ENCODE peak calls at places on chromosomes 7 and 10, in six cellular contexts. T, G, R, Q, I and D are unnamed samples.

GRCh38 chr10:79400567-79401004 is 44.8 kb downstream of the ZCCHC24 start:
- DNase-seq in T (peak), G (peak), R (no peak), Q (peak), I (peak), D (peak)

GRCh38 chr7:116776610-116777289 is 85.6 kb upstream of the CAPZA2 start:
- DNase-seq in T (no peak), G (no peak), R (no peak), Q (peak), I (peak), D (no peak)

GRCh38 chr7:47751068-47751467 is 169.2 kb upstream of the TNS3 start:
- DNase-seq in T (no peak), G (no peak), R (no peak), Q (no peak), I (no peak), D (no peak)

GRCh38 chr7:11130012-11130411 is 156.3 kb downstream of the PHF14 start:
- DNase-seq in T (no peak), G (no peak), R (no peak), Q (no peak), I (no peak), D (no peak)

GRCh38 chr10:13624630-13625029 is 37.9 kb downstream of the PRPF18 start:
- DNase-seq in T (no peak), G (no peak), R (no peak), Q (peak), I (no peak), D (no peak)

GRCh38 chr7:28755255-28755654 is 202.9 kb downstream of the TRIL start:
- DNase-seq in T (no peak), G (no peak), R (peak), Q (peak), I (no peak), D (no peak)

GRCh38 chr7:135645296-135645904 is 16.9 kb upstream of the STMP1 start:
- DNase-seq in T (peak), G (peak), R (no peak), Q (peak), I (peak), D (peak)

GRCh38 chr10:90530526-90530925 is 327.3 kb downstream of the HTR7 start:
- DNase-seq in T (no peak), G (no peak), R (no peak), Q (no peak), I (peak), D (no peak)

GRCh38 chr10:97479939-97480338 is 18.3 kb downstream of the MMS19 start:
- DNase-seq in T (no peak), G (no peak), R (no peak), Q (no peak), I (no peak), D (peak)

GRCh38 chr7:158508802-158509385 is 78.7 kb downstream of the PTPRN2 start:
- DNase-seq in T (no peak), G (no peak), R (no peak), Q (no peak), I (no peak), D (no peak)

GRCh38 chr10:59851864-59852263 is 54.5 kb downstream of the CCDC6 start:
- DNase-seq in T (no peak), G (no peak), R (no peak), Q (no peak), I (no peak), D (no peak)

GRCh38 chr7:36840930-36841329 is 116.6 kb upstream of the AOAH start:
- DNase-seq in T (no peak), G (no peak), R (no peak), Q (no peak), I (no peak), D (no peak)

GRCh38 chr7:77409739-77410545 is 6.2 kb downstream of the GSAP start:
- DNase-seq in T (no peak), G (no peak), R (no peak), Q (peak), I (no peak), D (no peak)

GRCh38 chr7:155738652-155739537 is 73.4 kb downstream of the SHH start:
- DNase-seq in T (peak), G (peak), R (no peak), Q (peak), I (peak), D (peak)

GRCh38 chr10:73576178-73576889 is 14.8 kb downstream of the USP54 start:
- DNase-seq in T (no peak), G (no peak), R (no peak), Q (peak), I (peak), D (no peak)
- H3K4me3 ChIP-seq in T (no peak), G (no peak), R (peak), Q (no peak), I (no peak), D (no peak)

DNA sequence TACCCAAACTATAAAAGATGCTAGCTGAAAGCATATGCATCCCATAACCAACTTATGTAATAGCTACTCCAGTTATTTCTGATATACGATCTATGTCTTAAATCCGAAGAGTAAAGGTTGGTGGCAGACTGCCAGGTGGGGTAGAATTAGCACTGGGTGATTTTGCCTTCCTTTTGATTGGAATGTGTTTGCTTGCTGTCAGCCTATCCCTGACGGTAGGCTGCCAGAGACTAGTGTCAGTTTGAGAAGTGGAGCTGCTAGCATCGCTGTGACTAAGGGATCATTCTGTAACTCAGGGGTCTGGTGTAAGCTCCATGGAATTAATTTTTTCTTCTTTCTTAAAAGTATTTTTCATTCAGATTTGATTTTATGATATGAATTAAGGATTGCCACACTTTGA is 9.5 kb upstream of the SEM1 start:
- DNase-seq in T (no peak), G (no peak), R (no peak), Q (no peak), I (no peak), D (no peak)
- H3K4me3 ChIP-seq in T (no peak), G (no peak), R (no peak), Q (no peak), I (no peak), D (no peak)

GRCh38 chr7:13982940-13983677 is 6.4 kb downstream of the ETV1 start:
- DNase-seq in T (no peak), G (no peak), R (no peak), Q (no peak), I (no peak), D (no peak)

GRCh38 chr7:13980474-13980873 is 9.0 kb downstream of the ETV1 start:
- DNase-seq in T (no peak), G (no peak), R (no peak), Q (peak), I (no peak), D (no peak)

GRCh38 chr7:13984831-13985685 is 4.4 kb downstream of the ETV1 start:
- DNase-seq in T (no peak), G (no peak), R (no peak), Q (no peak), I (no peak), D (no peak)

GRCh38 chr7:13979671-13980438 is 9.6 kb downstream of the ETV1 start:
- DNase-seq in T (no peak), G (no peak), R (no peak), Q (peak), I (no peak), D (no peak)

GRCh38 chr7:13981070-13981469 is 8.4 kb downstream of the ETV1 start:
- DNase-seq in T (peak), G (no peak), R (peak), Q (peak), I (peak), D (peak)
- H3K4me3 ChIP-seq in T (no peak), G (no peak), R (no peak), Q (peak), I (no peak), D (peak)

DNA sequence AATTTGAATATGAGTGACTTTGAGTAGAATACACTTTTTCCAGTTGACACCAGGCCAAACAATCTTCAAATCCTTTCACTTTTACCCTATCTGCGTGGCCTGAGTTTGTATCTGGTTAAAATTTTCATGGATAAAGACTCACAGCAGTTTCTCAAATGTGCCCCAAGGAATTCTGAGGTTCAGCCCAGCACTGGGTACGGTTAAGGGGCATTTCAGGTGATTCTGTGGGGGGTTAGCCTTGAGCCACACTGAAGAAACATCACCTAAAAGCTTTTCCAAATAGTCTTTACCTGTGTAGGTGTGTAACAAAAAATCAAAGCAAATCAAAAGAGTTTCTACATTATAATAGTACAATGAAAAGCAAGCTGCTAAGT is 83.8 kb upstream of the DNAJC1 start:
- DNase-seq in T (no peak), G (no peak), R (no peak), Q (no peak), I (no peak), D (no peak)
- H3K4me3 ChIP-seq in T (no peak), G (no peak), R (no peak), Q (no peak), I (no peak), D (no peak)

DNA sequence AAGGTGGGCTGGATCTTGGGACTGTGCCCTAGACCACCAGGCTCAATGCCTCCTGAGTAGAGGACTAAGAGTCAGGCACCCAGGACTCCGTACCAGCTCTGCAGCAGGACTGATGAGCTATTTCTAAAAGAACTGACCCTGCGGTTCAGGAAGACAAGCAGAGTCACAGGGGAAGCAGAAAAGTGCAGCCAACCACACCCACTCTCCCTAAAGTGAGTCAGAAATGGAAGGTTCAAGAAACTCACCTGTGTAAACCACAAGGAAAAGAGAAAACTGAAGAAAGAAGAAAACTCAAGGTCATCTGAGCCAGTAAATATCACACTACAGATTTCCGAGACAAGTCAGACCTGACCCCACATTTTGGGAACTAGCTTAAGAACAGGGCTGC is 2.5 kb downstream of the PARP12 start:
- DNase-seq in T (no peak), G (no peak), R (no peak), Q (no peak), I (no peak), D (no peak)
- H3K4me3 ChIP-seq in T (no peak), G (no peak), R (no peak), Q (no peak), I (no peak), D (no peak)

GRCh38 chr7:150340024-150340749 is 1.2 kb downstream of the RARRES2 start:
- DNase-seq in T (peak), G (no peak), R (no peak), Q (peak), I (peak), D (no peak)

GRCh38 chr7:150341263-150342118 is at the start of gene RARRES2:
- DNase-seq in T (peak), G (no peak), R (peak), Q (no peak), I (peak), D (no peak)

GRCh38 chr7:150339369-150339768 is 2.1 kb downstream of the RARRES2 start:
- DNase-seq in T (no peak), G (no peak), R (no peak), Q (no peak), I (no peak), D (no peak)

GRCh38 chr7:150342119-150342405 is 633 bp upstream of the RARRES2 start:
- DNase-seq in T (no peak), G (no peak), R (no peak), Q (no peak), I (no peak), D (no peak)

GRCh38 chr7:150340875-150341262 is 560 bp downstream of the RARRES2 start:
- DNase-seq in T (no peak), G (no peak), R (no peak), Q (no peak), I (no peak), D (no peak)
- H3K4me3 ChIP-seq in T (peak), G (no peak), R (peak), Q (no peak), I (peak), D (no peak)

DNA sequence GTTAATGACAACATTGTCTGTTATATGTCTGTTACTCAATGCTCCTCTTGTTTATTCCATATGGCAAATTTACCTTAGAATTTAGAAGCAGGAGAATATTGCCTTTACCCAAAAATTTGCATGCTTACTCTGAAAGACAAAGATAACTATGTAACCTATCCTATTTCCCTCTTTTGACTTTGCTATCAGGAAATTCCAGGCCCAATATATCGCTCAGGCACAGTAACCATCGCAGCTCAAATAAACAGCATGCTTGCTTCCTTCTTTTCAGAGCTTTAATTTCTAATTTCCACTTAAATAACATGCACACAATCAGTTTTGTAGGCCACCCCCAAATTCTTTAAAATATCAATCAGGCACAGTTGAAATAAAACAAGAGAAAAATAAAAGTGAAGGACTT is 57.8 kb downstream of the EBLN1 start:
- DNase-seq in T (no peak), G (no peak), R (no peak), Q (no peak), I (no peak), D (no peak)
- H3K4me3 ChIP-seq in T (no peak), G (no peak), R (no peak), Q (no peak), I (no peak), D (no peak)

GRCh38 chr7:17990761-17991160 is 36.9 kb downstream of the PRPS1L1 start:
- DNase-seq in T (no peak), G (no peak), R (no peak), Q (no peak), I (no peak), D (no peak)

GRCh38 chr7:17988858-17989257 is 38.8 kb downstream of the PRPS1L1 start:
- DNase-seq in T (no peak), G (no peak), R (no peak), Q (no peak), I (no peak), D (no peak)

GRCh38 chr7:17988136-17988535 is 39.5 kb downstream of the PRPS1L1 start:
- DNase-seq in T (peak), G (no peak), R (no peak), Q (no peak), I (no peak), D (no peak)

GRCh38 chr7:17991866-17992648 is 35.6 kb downstream of the PRPS1L1 start:
- DNase-seq in T (peak), G (peak), R (no peak), Q (peak), I (no peak), D (peak)

GRCh38 chr7:17989546-17989945 is 38.1 kb downstream of the PRPS1L1 start:
- DNase-seq in T (no peak), G (no peak), R (no peak), Q (peak), I (no peak), D (no peak)
- H3K4me3 ChIP-seq in T (no peak), G (no peak), R (no peak), Q (no peak), I (no peak), D (no peak)